ENCODE peak calls at places on chromosome 18, in ten cellular contexts. One of them, this sample, is unnamed.

GRCh38 chr18:77560334-77560970 is 310.8 kb downstream of the GALR1 start:
- DNase-seq in HL-60: no peak
- DNase-seq in HCT116: no peak
- DNase-seq in IMR-90: no peak
- DNase-seq in trophoblast cell: no peak
- DNase-seq in CD4-positive, CD25-positive, alpha-beta regulatory T cell: no peak
- DNase-seq in cardiac muscle cell: peak; percentile 3
- DNase-seq in CD8-positive, alpha-beta memory T cell: no peak
- DNase-seq in DND-41: no peak
- DNase-seq in psoas muscle: peak; percentile 24
- DNase-seq in this sample: no peak

GRCh38 chr18:79924814-79925655 is 26.4 kb downstream of the SLC66A2 start:
- DNase-seq in HL-60: no peak
- DNase-seq in HCT116: no peak
- DNase-seq in IMR-90: no peak
- DNase-seq in trophoblast cell: no peak
- DNase-seq in CD4-positive, CD25-positive, alpha-beta regulatory T cell: no peak
- DNase-seq in cardiac muscle cell: no peak
- DNase-seq in CD8-positive, alpha-beta memory T cell: no peak
- DNase-seq in DND-41: no peak
- DNase-seq in psoas muscle: peak; percentile 65
- DNase-seq in this sample: no peak

GRCh38 chr18:36107477-36107876 is 21.7 kb downstream of the SLC39A6 start:
- DNase-seq in HL-60: no peak
- DNase-seq in HCT116: no peak
- DNase-seq in IMR-90: no peak
- DNase-seq in trophoblast cell: no peak
- DNase-seq in CD4-positive, CD25-positive, alpha-beta regulatory T cell: no peak
- DNase-seq in cardiac muscle cell: no peak
- DNase-seq in CD8-positive, alpha-beta memory T cell: no peak
- DNase-seq in DND-41: no peak
- DNase-seq in psoas muscle: no peak
- DNase-seq in this sample: no peak

GRCh38 chr18:48563027-48563426 is 24.2 kb downstream of the CTIF start:
- DNase-seq in HL-60: no peak
- DNase-seq in HCT116: no peak
- DNase-seq in IMR-90: peak; percentile 92
- DNase-seq in trophoblast cell: no peak
- DNase-seq in CD4-positive, CD25-positive, alpha-beta regulatory T cell: no peak
- DNase-seq in cardiac muscle cell: peak; percentile 64
- DNase-seq in CD8-positive, alpha-beta memory T cell: no peak
- DNase-seq in DND-41: no peak
- DNase-seq in psoas muscle: no peak
- DNase-seq in this sample: no peak

GRCh38 chr18:2655153-2655953 is at the start of gene SMCHD1:
- DNase-seq in HL-60: peak; percentile 79
- DNase-seq in HCT116: peak; percentile 37
- DNase-seq in IMR-90: peak; percentile 78
- DNase-seq in trophoblast cell: peak; percentile 79
- DNase-seq in CD4-positive, CD25-positive, alpha-beta regulatory T cell: peak; percentile 91
- DNase-seq in cardiac muscle cell: peak; percentile 86
- DNase-seq in CD8-positive, alpha-beta memory T cell: peak; percentile 81
- DNase-seq in DND-41: peak; percentile 88
- DNase-seq in psoas muscle: peak; percentile 93
- DNase-seq in this sample: no peak

GRCh38 chr18:79991494-79991893 is 3.1 kb upstream of the TXNL4A start:
- DNase-seq in HL-60: no peak
- DNase-seq in HCT116: no peak
- DNase-seq in IMR-90: no peak
- DNase-seq in trophoblast cell: no peak
- DNase-seq in CD4-positive, CD25-positive, alpha-beta regulatory T cell: no peak
- DNase-seq in cardiac muscle cell: no peak
- DNase-seq in CD8-positive, alpha-beta memory T cell: no peak
- DNase-seq in DND-41: no peak
- DNase-seq in psoas muscle: no peak
- DNase-seq in this sample: no peak

GRCh38 chr18:36127866-36128845 is 984 bp downstream of the SLC39A6 start:
- DNase-seq in HL-60: no peak
- DNase-seq in HCT116: no peak
- DNase-seq in IMR-90: peak; percentile 69
- DNase-seq in trophoblast cell: peak; percentile 45
- DNase-seq in CD4-positive, CD25-positive, alpha-beta regulatory T cell: peak; percentile 9
- DNase-seq in cardiac muscle cell: peak; percentile 45
- DNase-seq in CD8-positive, alpha-beta memory T cell: no peak
- DNase-seq in DND-41: peak; percentile 24
- DNase-seq in psoas muscle: no peak
- DNase-seq in this sample: no peak

GRCh38 chr18:2050702-2051201 is 520.6 kb downstream of the METTL4 start:
- DNase-seq in HL-60: no peak
- DNase-seq in HCT116: peak; percentile 34
- DNase-seq in IMR-90: no peak
- DNase-seq in trophoblast cell: peak; percentile 14
- DNase-seq in CD4-positive, CD25-positive, alpha-beta regulatory T cell: no peak
- DNase-seq in cardiac muscle cell: peak; percentile 14
- DNase-seq in CD8-positive, alpha-beta memory T cell: no peak
- DNase-seq in DND-41: no peak
- DNase-seq in psoas muscle: no peak
- DNase-seq in this sample: no peak

GRCh38 chr18:160831-161570 is 2.6 kb downstream of the USP14 start:
- DNase-seq in HL-60: no peak
- DNase-seq in HCT116: no peak
- DNase-seq in IMR-90: no peak
- DNase-seq in trophoblast cell: no peak
- DNase-seq in CD4-positive, CD25-positive, alpha-beta regulatory T cell: no peak
- DNase-seq in cardiac muscle cell: peak; percentile 2
- DNase-seq in CD8-positive, alpha-beta memory T cell: no peak
- DNase-seq in DND-41: no peak
- DNase-seq in psoas muscle: no peak
- DNase-seq in this sample: no peak

GRCh38 chr18:159037-159652 is 788 bp downstream of the USP14 start:
- DNase-seq in HL-60: no peak
- DNase-seq in HCT116: no peak
- DNase-seq in IMR-90: peak; percentile 18
- DNase-seq in trophoblast cell: no peak
- DNase-seq in CD4-positive, CD25-positive, alpha-beta regulatory T cell: peak; percentile 27
- DNase-seq in cardiac muscle cell: peak; percentile 13
- DNase-seq in CD8-positive, alpha-beta memory T cell: no peak
- DNase-seq in DND-41: no peak
- DNase-seq in psoas muscle: no peak
- DNase-seq in this sample: no peak

GRCh38 chr18:156514-157230 is 1.7 kb upstream of the USP14 start:
- DNase-seq in HL-60: no peak
- DNase-seq in HCT116: no peak
- DNase-seq in IMR-90: no peak
- DNase-seq in trophoblast cell: no peak
- DNase-seq in CD4-positive, CD25-positive, alpha-beta regulatory T cell: no peak
- DNase-seq in cardiac muscle cell: no peak
- DNase-seq in CD8-positive, alpha-beta memory T cell: no peak
- DNase-seq in DND-41: no peak
- DNase-seq in psoas muscle: no peak
- DNase-seq in this sample: no peak

GRCh38 chr18:158128-159036 is at the start of gene USP14:
- DNase-seq in HL-60: peak; percentile 99
- DNase-seq in HCT116: peak; percentile 78
- DNase-seq in IMR-90: peak; percentile 96
- DNase-seq in trophoblast cell: peak; percentile 94
- DNase-seq in CD4-positive, CD25-positive, alpha-beta regulatory T cell: peak; percentile 99
- DNase-seq in cardiac muscle cell: peak; percentile 98
- DNase-seq in CD8-positive, alpha-beta memory T cell: peak; percentile 96
- DNase-seq in DND-41: peak; percentile 98
- DNase-seq in psoas muscle: peak; percentile 97
- DNase-seq in this sample: peak; percentile 66

DNA sequence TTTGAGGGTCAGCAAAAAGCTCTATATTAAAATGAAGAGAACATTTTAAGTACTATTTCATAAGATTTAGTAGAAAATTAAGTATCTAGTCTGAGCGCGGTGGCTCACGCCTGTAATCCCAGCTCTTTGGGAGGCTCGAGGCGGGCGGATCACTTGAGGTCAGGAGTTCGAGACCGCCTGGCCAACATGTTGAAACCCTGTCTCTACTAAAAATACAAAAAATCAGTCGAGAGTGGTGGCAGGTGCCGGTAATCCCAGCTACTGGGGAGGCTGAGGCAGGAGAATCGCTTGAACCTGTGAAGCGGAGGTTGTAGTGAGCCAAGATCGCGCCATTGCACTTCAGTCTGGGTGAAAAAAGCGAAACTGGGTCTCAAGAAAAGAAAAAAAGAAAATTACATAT is 1.6 kb downstream of the USP14 start:
- DNase-seq in HL-60: no peak
- DNase-seq in HCT116: no peak
- DNase-seq in IMR-90: no peak
- DNase-seq in trophoblast cell: no peak
- DNase-seq in CD4-positive, CD25-positive, alpha-beta regulatory T cell: no peak
- DNase-seq in cardiac muscle cell: no peak
- DNase-seq in CD8-positive, alpha-beta memory T cell: no peak
- DNase-seq in DND-41: no peak
- DNase-seq in psoas muscle: no peak
- DNase-seq in this sample: no peak
- H3K27ac ChIP-seq in HL-60: peak overlapping the region; percentile 74
- H3K27ac ChIP-seq in HCT116: no peak overlapping the region
- H3K27ac ChIP-seq in IMR-90: no peak overlapping the region
- H3K27ac ChIP-seq in trophoblast cell: no peak overlapping the region
- H3K27ac ChIP-seq in CD4-positive, CD25-positive, alpha-beta regulatory T cell: peak overlapping the region; percentile 86
- H3K27ac ChIP-seq in cardiac muscle cell: no peak overlapping the region
- H3K27ac ChIP-seq in CD8-positive, alpha-beta memory T cell: peak overlapping the region; percentile 85
- H3K27ac ChIP-seq in DND-41: no peak overlapping the region
- H3K27ac ChIP-seq in psoas muscle: peak overlapping the region; percentile 79
- H3K27ac ChIP-seq in this sample: no peak overlapping the region

DNA sequence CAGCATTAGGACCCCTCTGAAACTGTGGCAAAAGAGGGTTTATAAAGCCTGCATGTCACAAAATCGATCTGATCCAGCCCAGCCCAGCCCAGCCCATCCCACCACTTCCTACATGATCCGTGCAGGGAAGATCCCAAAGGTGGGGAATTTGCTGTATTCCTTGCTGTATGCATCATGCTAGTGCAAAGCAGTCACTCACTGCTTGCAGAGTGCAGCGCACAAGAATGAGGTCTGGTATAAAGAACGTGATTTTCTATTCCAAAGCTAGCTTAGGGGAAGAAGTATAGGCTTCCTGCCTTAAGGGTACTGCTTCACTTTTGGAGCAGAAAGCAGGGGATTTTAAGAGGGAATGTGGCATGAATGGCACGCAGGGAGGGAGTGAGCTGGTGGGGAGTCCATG is 18.9 kb upstream of the SERPINB11 start:
- DNase-seq in HL-60: no peak
- DNase-seq in HCT116: no peak
- DNase-seq in IMR-90: peak; percentile 15
- DNase-seq in trophoblast cell: peak; percentile 12
- DNase-seq in CD4-positive, CD25-positive, alpha-beta regulatory T cell: no peak
- DNase-seq in cardiac muscle cell: no peak
- DNase-seq in CD8-positive, alpha-beta memory T cell: no peak
- DNase-seq in DND-41: no peak
- DNase-seq in psoas muscle: no peak
- DNase-seq in this sample: no peak
- H3K27ac ChIP-seq in HL-60: no peak overlapping the region
- H3K27ac ChIP-seq in HCT116: no peak overlapping the region
- H3K27ac ChIP-seq in IMR-90: no peak overlapping the region
- H3K27ac ChIP-seq in trophoblast cell: no peak overlapping the region
- H3K27ac ChIP-seq in CD4-positive, CD25-positive, alpha-beta regulatory T cell: no peak overlapping the region
- H3K27ac ChIP-seq in cardiac muscle cell: no peak overlapping the region
- H3K27ac ChIP-seq in CD8-positive, alpha-beta memory T cell: no peak overlapping the region
- H3K27ac ChIP-seq in DND-41: no peak overlapping the region
- H3K27ac ChIP-seq in psoas muscle: no peak overlapping the region
- H3K27ac ChIP-seq in this sample: peak overlapping the region; percentile 100

GRCh38 chr18:9057646-9058045 is 44.9 kb upstream of the NDUFV2 start:
- DNase-seq in HL-60: no peak
- DNase-seq in HCT116: no peak
- DNase-seq in IMR-90: no peak
- DNase-seq in trophoblast cell: no peak
- DNase-seq in CD4-positive, CD25-positive, alpha-beta regulatory T cell: no peak
- DNase-seq in cardiac muscle cell: no peak
- DNase-seq in CD8-positive, alpha-beta memory T cell: no peak
- DNase-seq in DND-41: no peak
- DNase-seq in psoas muscle: no peak
- DNase-seq in this sample: no peak

GRCh38 chr18:9058426-9058825 is 44.1 kb upstream of the NDUFV2 start:
- DNase-seq in HL-60: no peak
- DNase-seq in HCT116: no peak
- DNase-seq in IMR-90: no peak
- DNase-seq in trophoblast cell: no peak
- DNase-seq in CD4-positive, CD25-positive, alpha-beta regulatory T cell: no peak
- DNase-seq in cardiac muscle cell: peak; percentile 75
- DNase-seq in CD8-positive, alpha-beta memory T cell: no peak
- DNase-seq in DND-41: no peak
- DNase-seq in psoas muscle: no peak
- DNase-seq in this sample: no peak

GRCh38 chr18:9055626-9056025 is 46.9 kb upstream of the NDUFV2 start:
- DNase-seq in HL-60: no peak
- DNase-seq in HCT116: no peak
- DNase-seq in IMR-90: no peak
- DNase-seq in trophoblast cell: peak; percentile 41
- DNase-seq in CD4-positive, CD25-positive, alpha-beta regulatory T cell: no peak
- DNase-seq in cardiac muscle cell: no peak
- DNase-seq in CD8-positive, alpha-beta memory T cell: no peak
- DNase-seq in DND-41: no peak
- DNase-seq in psoas muscle: no peak
- DNase-seq in this sample: no peak

GRCh38 chr18:9053814-9054213 is 48.7 kb upstream of the NDUFV2 start:
- DNase-seq in HL-60: no peak
- DNase-seq in HCT116: no peak
- DNase-seq in IMR-90: no peak
- DNase-seq in trophoblast cell: no peak
- DNase-seq in CD4-positive, CD25-positive, alpha-beta regulatory T cell: no peak
- DNase-seq in cardiac muscle cell: no peak
- DNase-seq in CD8-positive, alpha-beta memory T cell: no peak
- DNase-seq in DND-41: no peak
- DNase-seq in psoas muscle: no peak
- DNase-seq in this sample: no peak

GRCh38 chr18:9055185-9055584 is 47.3 kb upstream of the NDUFV2 start:
- DNase-seq in HL-60: peak; percentile 86
- DNase-seq in HCT116: peak; percentile 40
- DNase-seq in IMR-90: peak; percentile 86
- DNase-seq in trophoblast cell: no peak
- DNase-seq in CD4-positive, CD25-positive, alpha-beta regulatory T cell: peak; percentile 27
- DNase-seq in cardiac muscle cell: peak; percentile 79
- DNase-seq in CD8-positive, alpha-beta memory T cell: no peak
- DNase-seq in DND-41: no peak
- DNase-seq in psoas muscle: no peak
- DNase-seq in this sample: no peak
- H3K27ac ChIP-seq in HL-60: no peak overlapping the region
- H3K27ac ChIP-seq in HCT116: no peak overlapping the region
- H3K27ac ChIP-seq in IMR-90: no peak overlapping the region
- H3K27ac ChIP-seq in trophoblast cell: no peak overlapping the region
- H3K27ac ChIP-seq in CD4-positive, CD25-positive, alpha-beta regulatory T cell: no peak overlapping the region
- H3K27ac ChIP-seq in cardiac muscle cell: no peak overlapping the region
- H3K27ac ChIP-seq in CD8-positive, alpha-beta memory T cell: no peak overlapping the region
- H3K27ac ChIP-seq in DND-41: no peak overlapping the region
- H3K27ac ChIP-seq in psoas muscle: no peak overlapping the region
- H3K27ac ChIP-seq in this sample: no peak overlapping the region

GRCh38 chr18:62776066-62776570 is 60.8 kb downstream of the PHLPP1 start:
- DNase-seq in HL-60: no peak
- DNase-seq in HCT116: no peak
- DNase-seq in IMR-90: no peak
- DNase-seq in trophoblast cell: no peak
- DNase-seq in CD4-positive, CD25-positive, alpha-beta regulatory T cell: no peak
- DNase-seq in cardiac muscle cell: peak; percentile 69
- DNase-seq in CD8-positive, alpha-beta memory T cell: no peak
- DNase-seq in DND-41: no peak
- DNase-seq in psoas muscle: no peak
- DNase-seq in this sample: no peak

GRCh38 chr18:62781893-62782292 is 66.6 kb downstream of the PHLPP1 start:
- DNase-seq in HL-60: peak; percentile 28
- DNase-seq in HCT116: no peak
- DNase-seq in IMR-90: peak; percentile 91
- DNase-seq in trophoblast cell: peak; percentile 63
- DNase-seq in CD4-positive, CD25-positive, alpha-beta regulatory T cell: no peak
- DNase-seq in cardiac muscle cell: peak; percentile 79
- DNase-seq in CD8-positive, alpha-beta memory T cell: no peak
- DNase-seq in DND-41: no peak
- DNase-seq in psoas muscle: peak; percentile 23
- DNase-seq in this sample: no peak

GRCh38 chr18:62778976-62779869 is 63.9 kb downstream of the PHLPP1 start:
- DNase-seq in HL-60: no peak
- DNase-seq in HCT116: no peak
- DNase-seq in IMR-90: no peak
- DNase-seq in trophoblast cell: no peak
- DNase-seq in CD4-positive, CD25-positive, alpha-beta regulatory T cell: peak; percentile 10
- DNase-seq in cardiac muscle cell: no peak
- DNase-seq in CD8-positive, alpha-beta memory T cell: no peak
- DNase-seq in DND-41: no peak
- DNase-seq in psoas muscle: no peak
- DNase-seq in this sample: no peak

GRCh38 chr18:62781262-62781661 is 65.9 kb downstream of the PHLPP1 start:
- DNase-seq in HL-60: no peak
- DNase-seq in HCT116: no peak
- DNase-seq in IMR-90: no peak
- DNase-seq in trophoblast cell: peak; percentile 46
- DNase-seq in CD4-positive, CD25-positive, alpha-beta regulatory T cell: no peak
- DNase-seq in cardiac muscle cell: no peak
- DNase-seq in CD8-positive, alpha-beta memory T cell: no peak
- DNase-seq in DND-41: no peak
- DNase-seq in psoas muscle: no peak
- DNase-seq in this sample: no peak

DNA sequence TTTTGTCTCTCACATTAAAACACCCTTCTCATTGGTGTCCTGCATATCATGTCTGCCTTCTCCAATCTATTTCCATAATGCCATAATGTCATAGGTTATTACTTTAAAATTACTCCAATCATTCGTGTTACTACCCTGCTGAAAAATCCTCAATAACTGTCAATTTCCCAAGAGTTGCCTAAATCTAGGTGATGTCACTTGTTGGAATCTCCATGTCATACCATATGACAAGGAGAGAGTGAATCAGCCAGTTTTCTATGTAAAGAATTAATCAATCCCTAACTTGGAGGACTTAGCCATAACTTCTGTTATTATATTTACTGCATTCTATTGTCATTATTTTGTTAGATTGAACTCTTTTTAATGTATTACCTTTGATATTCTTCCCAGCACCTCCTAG is 62.5 kb downstream of the PHLPP1 start:
- DNase-seq in HL-60: no peak
- DNase-seq in HCT116: no peak
- DNase-seq in IMR-90: peak; percentile 22
- DNase-seq in trophoblast cell: no peak
- DNase-seq in CD4-positive, CD25-positive, alpha-beta regulatory T cell: no peak
- DNase-seq in cardiac muscle cell: no peak
- DNase-seq in CD8-positive, alpha-beta memory T cell: no peak
- DNase-seq in DND-41: no peak
- DNase-seq in psoas muscle: no peak
- DNase-seq in this sample: no peak
- H3K27ac ChIP-seq in HL-60: no peak overlapping the region
- H3K27ac ChIP-seq in HCT116: no peak overlapping the region
- H3K27ac ChIP-seq in IMR-90: no peak overlapping the region
- H3K27ac ChIP-seq in trophoblast cell: no peak overlapping the region
- H3K27ac ChIP-seq in CD4-positive, CD25-positive, alpha-beta regulatory T cell: no peak overlapping the region
- H3K27ac ChIP-seq in cardiac muscle cell: peak overlapping the region; percentile 58
- H3K27ac ChIP-seq in CD8-positive, alpha-beta memory T cell: no peak overlapping the region
- H3K27ac ChIP-seq in DND-41: no peak overlapping the region
- H3K27ac ChIP-seq in psoas muscle: no peak overlapping the region
- H3K27ac ChIP-seq in this sample: no peak overlapping the region

This sample was measured in SK-N-MC.